ENCODE peak calls at places on chromosomes 5 and 9, in six cellular contexts. Y is HCT116, G is psoas muscle, X is PC-3, P is gastrocnemius medialis, M is SJSA1. A is an unnamed sample. For H3K36me3, the result is how much of the 10 kb centered on the place peaks cover.

GRCh38 chr5:176541338-176542134 is 4.3 kb upstream of the RNF44 start:
- DNase-seq in Y (no peak), G (peak), X (peak), P (no peak), M (no peak), A (peak)

GRCh38 chr5:54362992-54363630 is 52.7 kb upstream of the ARL15 start:
- DNase-seq in Y (no peak), G (no peak), X (no peak), P (no peak), M (no peak), A (no peak)

GRCh38 chr5:143140492-143141231 is 262.8 kb downstream of the NR3C1 start:
- DNase-seq in Y (no peak), G (no peak), X (peak), P (peak), M (no peak), A (no peak)

GRCh38 chr5:131302506-131302905 is 38.7 kb downstream of the CDC42SE2 start:
- DNase-seq in Y (no peak), G (no peak), X (peak), P (no peak), M (no peak), A (no peak)

GRCh38 chr5:143229426-143229895 is 174.0 kb downstream of the NR3C1 start:
- DNase-seq in Y (no peak), G (no peak), X (no peak), P (no peak), M (no peak), A (peak)

GRCh38 chr5:84830265-84830664 is 445.6 kb upstream of the EDIL3 start:
- DNase-seq in Y (no peak), G (peak), X (no peak), P (no peak), M (no peak), A (no peak)

GRCh38 chr9:111965566-111966019 is 69.0 kb downstream of the UGCG start:
- DNase-seq in Y (peak), G (no peak), X (peak), P (no peak), M (peak), A (no peak)

GRCh38 chr9:4424891-4425290 is 65.4 kb upstream of the SLC1A1 start:
- DNase-seq in Y (no peak), G (no peak), X (no peak), P (no peak), M (no peak), A (no peak)

GRCh38 chr5:150461231-150461630 is 11.7 kb upstream of the RPS14 start:
- DNase-seq in Y (no peak), G (no peak), X (no peak), P (peak), M (no peak), A (no peak)
- H3K4me3 ChIP-seq in Y (no peak), G (no peak), X (no peak), P (no peak), M (no peak), A (no peak)

GRCh38 chr9:37054513-37054776 is 20.4 kb upstream of the PAX5 start:
- DNase-seq in Y (no peak), G (no peak), X (no peak), P (no peak), M (no peak), A (no peak)

GRCh38 chr9:37056521-37056920 is 22.5 kb upstream of the PAX5 start:
- DNase-seq in Y (no peak), G (no peak), X (no peak), P (no peak), M (no peak), A (no peak)

GRCh38 chr9:37056086-37056485 is 22.0 kb upstream of the PAX5 start:
- DNase-seq in Y (no peak), G (no peak), X (no peak), P (no peak), M (no peak), A (no peak)

GRCh38 chr9:37053684-37054512 is 19.8 kb upstream of the PAX5 start:
- DNase-seq in Y (no peak), G (no peak), X (no peak), P (no peak), M (no peak), A (no peak)
- H3K36me3 ChIP-seq in Y (under half), G (under half), X (under half), P (under half), M (under half), A (under half)

GRCh38 chr5:117455236-117456233 is 880.9 kb upstream of the SEMA6A start:
- DNase-seq in Y (peak), G (no peak), X (no peak), P (no peak), M (no peak), A (no peak)
- H3K4me3 ChIP-seq in Y (peak), G (no peak), X (peak), P (no peak), M (no peak), A (peak)

DNA sequence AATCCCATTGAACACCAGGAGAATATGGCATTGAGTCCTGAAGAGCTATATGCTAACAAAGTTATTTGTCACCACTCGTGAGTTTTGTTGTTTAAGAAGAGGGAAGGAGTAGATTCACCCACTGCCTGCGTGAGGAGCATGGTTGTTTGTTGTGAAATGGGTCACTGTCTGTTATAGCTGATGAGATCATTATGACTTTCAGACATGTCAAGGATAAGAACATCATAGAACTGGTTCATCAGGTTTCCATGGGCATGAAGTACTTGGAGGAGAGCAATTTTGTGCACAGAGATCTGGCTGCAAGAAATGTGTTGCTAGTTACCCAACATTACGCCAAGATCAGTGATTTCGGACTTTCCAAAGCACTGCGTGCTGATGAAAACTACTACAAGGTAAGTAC is 76.9 kb downstream of the SYK start:
- DNase-seq in Y (no peak), G (no peak), X (peak), P (no peak), M (no peak), A (no peak)
- H3K36me3 ChIP-seq in Y (under half), G (under half), X (under half), P (under half), M (under half), A (under half)

DNA sequence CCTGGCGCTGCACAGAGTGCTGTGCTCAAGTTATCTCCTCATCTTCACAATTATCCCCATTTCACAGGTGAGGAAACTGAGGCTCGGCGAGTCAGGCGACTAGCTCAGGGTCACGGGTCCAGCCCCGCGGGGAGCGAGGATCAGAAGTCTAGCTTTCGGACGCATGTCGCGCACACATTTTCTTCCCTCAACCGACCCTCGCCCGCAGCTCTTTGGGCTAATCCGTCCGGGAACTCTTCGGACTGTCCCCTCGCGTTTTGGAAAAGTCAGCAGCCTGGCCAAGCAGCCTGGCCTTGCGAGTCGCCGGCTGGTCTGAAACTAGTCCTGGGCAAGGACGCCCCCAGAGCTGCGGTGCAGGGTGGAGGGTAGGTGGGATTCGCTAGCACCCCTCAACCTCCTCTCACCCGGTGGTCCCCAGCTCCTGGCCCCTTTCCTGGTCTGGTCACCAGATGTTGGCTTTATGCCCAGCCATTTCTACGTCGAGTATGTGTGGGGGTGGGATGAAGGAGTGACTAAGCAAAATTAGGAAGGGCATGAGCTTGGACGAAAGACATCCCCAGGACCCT is 518 bp downstream of the BHMT2 start:
- DNase-seq in Y (no peak), G (peak), X (no peak), P (no peak), M (no peak), A (no peak)
- H3K4me3 ChIP-seq in Y (no peak), G (peak), X (no peak), P (peak), M (no peak), A (no peak)

GRCh38 chr9:34252670-34253459 is 74.0 kb downstream of the UBAP1 start:
- DNase-seq in Y (peak), G (peak), X (peak), P (no peak), M (peak), A (peak)

GRCh38 chr9:34249274-34249673 is 70.4 kb downstream of the UBAP1 start:
- DNase-seq in Y (no peak), G (no peak), X (no peak), P (no peak), M (no peak), A (no peak)

GRCh38 chr9:34252016-34252415 is 73.2 kb downstream of the UBAP1 start:
- DNase-seq in Y (no peak), G (no peak), X (no peak), P (no peak), M (no peak), A (no peak)

GRCh38 chr9:34253460-34253837 is 74.6 kb downstream of the UBAP1 start:
- DNase-seq in Y (no peak), G (no peak), X (peak), P (peak), M (no peak), A (no peak)

GRCh38 chr9:34250721-34251120 is 71.9 kb downstream of the UBAP1 start:
- DNase-seq in Y (no peak), G (no peak), X (no peak), P (no peak), M (no peak), A (no peak)
- H3K36me3 ChIP-seq in Y (under half), G (under half), X (under half), P (under half), M (under half), A (half or more)

GRCh38 chr9:26723486-26723885 is 169.1 kb downstream of the CAAP1 start:
- DNase-seq in Y (peak), G (peak), X (peak), P (no peak), M (peak), A (no peak)
- H3K4me3 ChIP-seq in Y (no peak), G (no peak), X (no peak), P (no peak), M (no peak), A (no peak)